ENCODE peak calls at places on chromosomes 16 and 17, in nine cellular contexts. F is dorsolateral prefrontal cortex; E is memory B cell; R is CD4-positive, alpha-beta T cell; N is kidney tubule cell; D is activated CD4-positive, CD25-positive, alpha-beta regulatory T cell; Z is SK-N-SH; L is Calu3; I is left colon. P is an unnamed sample.

GRCh38 chr16:83888672-83889044 is 10.3 kb upstream of the MLYCD start:
- DNase-seq in F (no peak), E (no peak), R (no peak), N (no peak), D (no peak), Z (no peak), L (no peak), I (no peak), P (no peak)

GRCh38 chr17:60506312-60506711 is 19.7 kb downstream of the APPBP2 start:
- DNase-seq in F (no peak), E (no peak), R (no peak), N (peak; percentile 96), D (no peak), Z (no peak), L (no peak), I (no peak), P (peak; percentile 85)

GRCh38 chr17:78131172-78132085 is 858 bp downstream of the TMC8 start:
- DNase-seq in F (peak; percentile 69), E (no peak), R (peak; percentile 54), N (no peak), D (no peak), Z (peak; percentile 81), L (no peak), I (no peak), P (no peak)

GRCh38 chr17:43140396-43141332 is 15.5 kb upstream of the BRCA1 start:
- DNase-seq in F (no peak), E (no peak), R (no peak), N (no peak), D (no peak), Z (no peak), L (no peak), I (no peak), P (no peak)

GRCh38 chr17:74859439-74860228 is at the start of gene GRIN2C:
- DNase-seq in F (no peak), E (peak; percentile 39), R (peak; percentile 39), N (no peak), D (no peak), Z (peak; percentile 93), L (no peak), I (no peak), P (no peak)

GRCh38 chr16:64153718-64154117 is 968.1 kb downstream of the CDH11 start:
- DNase-seq in F (no peak), E (no peak), R (no peak), N (peak; percentile 47), D (no peak), Z (no peak), L (no peak), I (no peak), P (peak; percentile 46)

GRCh38 chr17:14886200-14886739 is 378.9 kb downstream of the PMP22 start:
- DNase-seq in F (no peak), E (no peak), R (no peak), N (peak; percentile 13), D (no peak), Z (no peak), L (no peak), I (no peak), P (no peak)

GRCh38 chr17:51860934-51861561 is 297.5 kb downstream of the CA10 start:
- DNase-seq in F (peak; percentile 53), E (no peak), R (no peak), N (peak; percentile 49), D (no peak), Z (peak; percentile 50), L (peak; percentile 82), I (no peak), P (no peak)

GRCh38 chr17:58532555-58532951 is 18.1 kb upstream of the MTMR4 start:
- DNase-seq in F (no peak), E (no peak), R (no peak), N (no peak), D (no peak), Z (peak; percentile 43), L (no peak), I (no peak), P (no peak)

GRCh38 chr16:83137326-83137770 is 510.6 kb downstream of the CDH13 start:
- DNase-seq in F (peak; percentile 47), E (no peak), R (no peak), N (peak; percentile 75), D (no peak), Z (no peak), L (peak; percentile 33), I (no peak), P (no peak)

GRCh38 chr16:67311607-67312449 is 14.7 kb downstream of the KCTD19 start:
- DNase-seq in F (no peak), E (no peak), R (peak; percentile 5), N (peak; percentile 100), D (peak; percentile 50), Z (peak; percentile 21), L (no peak), I (peak; percentile 35), P (peak; percentile 100)

GRCh38 chr17:81515530-81516041 is 3.0 kb upstream of the ACTG1 start:
- DNase-seq in F (no peak), E (no peak), R (no peak), N (no peak), D (no peak), Z (peak; percentile 64), L (no peak), I (peak; percentile 55), P (no peak)

GRCh38 chr17:61578645-61579044 is 12.4 kb downstream of the NACA2 start:
- DNase-seq in F (no peak), E (no peak), R (no peak), N (no peak), D (no peak), Z (no peak), L (no peak), I (no peak), P (no peak)

GRCh38 chr17:6079155-6079554 is 9.0 kb downstream of the WSCD1 start:
- DNase-seq in F (peak; percentile 79), E (no peak), R (no peak), N (no peak), D (no peak), Z (no peak), L (no peak), I (no peak), P (no peak)